ENCODE peak calls at places on chromosomes 1 and 21, in seven cellular contexts. T, G, E, M, K, P and I are unnamed samples.
A peak's percentile ranks its signal among the peaks of the same experiment; 100 is the strongest.

GRCh38 chr1:63322944-63323865 is 838 bp downstream of the FOXD3 start:
- DNase-seq in T (no peak), G (no peak), E (no peak), M (peak; percentile 40), K (no peak), P (no peak), I (no peak)

GRCh38 chr1:37233606-37234005 is 199.3 kb upstream of the GRIK3 start:
- DNase-seq in T (peak; percentile 30), G (no peak), E (no peak), M (no peak), K (no peak), P (no peak), I (no peak)

GRCh38 chr1:42757892-42758275 is 8.9 kb downstream of the P3H1 start:
- DNase-seq in T (no peak), G (no peak), E (no peak), M (no peak), K (no peak), P (no peak), I (no peak)

GRCh38 chr1:56575865-56576264 is 3.5 kb downstream of the PLPP3 start:
- DNase-seq in T (no peak), G (no peak), E (no peak), M (no peak), K (no peak), P (no peak), I (no peak)

GRCh38 chr1:89757532-89757931 is 63.3 kb upstream of the LRRC8D start:
- DNase-seq in T (no peak), G (no peak), E (no peak), M (no peak), K (no peak), P (no peak), I (no peak)

GRCh38 chr21:34276711-34277425 is 86.9 kb upstream of the KCNE2 start:
- DNase-seq in T (no peak), G (no peak), E (no peak), M (no peak), K (peak; percentile 25), P (no peak), I (no peak)

GRCh38 chr1:93672069-93672468 is 9.6 kb downstream of the BCAR3 start:
- DNase-seq in T (no peak), G (peak; percentile 93), E (no peak), M (no peak), K (peak; percentile 82), P (no peak), I (no peak)

GRCh38 chr1:116824631-116825399 is 70.6 kb downstream of the CD2 start:
- DNase-seq in T (no peak), G (no peak), E (no peak), M (peak; percentile 93), K (peak; percentile 65), P (no peak), I (no peak)

GRCh38 chr21:42148584-42148983 is 70.4 kb upstream of the ABCG1 start:
- DNase-seq in T (no peak), G (no peak), E (no peak), M (no peak), K (no peak), P (no peak), I (no peak)

GRCh38 chr1:170149971-170150370 is 4.2 kb downstream of the NTMT2 start:
- DNase-seq in T (no peak), G (no peak), E (no peak), M (no peak), K (no peak), P (no peak), I (no peak)